ENCODE peak calls at places on chromosomes 16 and 17, in nine cellular contexts. O is AG10803; J is T-helper 2 cell treated with Interferon-gamma antibody and Interleukin-4, amounts not matched to agents 5 μg/mL and 100 μg/mL, for 36 hours; I is cardiac fibroblast; Q is mucosa of gallbladder; W is DMS153; X is endothelial cell; B is stimulated activated CD4-positive, alpha-beta T cell treated with anti-CD3 and anti-CD28 coated beads, Interleukin-1b, Interleukin-23, amount 100 ng/mL, for 24 hours; A is retina. Y is an unnamed sample.

GRCh38 chr17:50604470-50604869 is 30.2 kb upstream of the ABCC3 start:
- DNase-seq in B (no peak), X (peak; percentile 26), Q (peak; percentile 22), J (no peak), O (peak; percentile 38), I (peak; percentile 20), W (no peak), A (peak; percentile 45), Y (peak; percentile 95)

GRCh38 chr17:38704645-38705522 is at the start of gene MLLT6:
- DNase-seq in J (peak; percentile 65), X (peak; percentile 58), W (peak; percentile 33), B (peak; percentile 66), I (peak; percentile 72), O (peak; percentile 76), Q (peak; percentile 83), A (peak; percentile 82), Y (peak; percentile 94)

GRCh38 chr17:29292071-29292991 is 1.6 kb downstream of the NUFIP2 start:
- DNase-seq in O (peak; percentile 40), B (peak; percentile 32), Q (peak; percentile 60), X (peak; percentile 43), I (peak; percentile 50), A (peak; percentile 67), J (peak; percentile 47), W (no peak), Y (peak; percentile 87)

GRCh38 chr16:11047057-11047456 is 102.7 kb downstream of the CLEC16A start:
- DNase-seq in I (peak; percentile 59), O (peak; percentile 86), X (no peak), A (no peak), W (no peak), J (no peak), Q (no peak), B (no peak), Y (peak; percentile 79)

GRCh38 chr17:47853616-47854015 is 2.7 kb upstream of the SP6 start:
- DNase-seq in W (no peak), Q (no peak), O (no peak), B (no peak), A (no peak), I (no peak), J (no peak), X (no peak), Y (no peak)

GRCh38 chr16:17633146-17633966 is 162.6 kb upstream of the XYLT1 start:
- DNase-seq in X (no peak), W (no peak), B (no peak), J (no peak), O (peak; percentile 13), A (no peak), Q (no peak), I (peak; percentile 5), Y (no peak)

GRCh38 chr16:84889066-84889465 is 69.3 kb downstream of the CRISPLD2 start:
- DNase-seq in I (no peak), X (no peak), A (no peak), Q (no peak), W (no peak), O (no peak), J (no peak), B (no peak), Y (no peak)

GRCh38 chr17:35051579-35052239 is 11.8 kb downstream of the RFFL start:
- DNase-seq in J (peak; percentile 13), I (peak; percentile 18), B (no peak), O (peak; percentile 50), Q (no peak), A (no peak), W (no peak), X (no peak), Y (no peak)

GRCh38 chr16:82007189-82007588 is 4.1 kb downstream of the SDR42E1 start:
- DNase-seq in X (no peak), A (no peak), O (no peak), W (no peak), B (no peak), J (no peak), Q (no peak), I (no peak), Y (no peak)

GRCh38 chr16:2498531-2499253 is 15.1 kb upstream of the ATP6V0C start:
- DNase-seq in X (no peak), W (no peak), Q (no peak), J (no peak), O (no peak), I (no peak), B (no peak), A (no peak), Y (no peak)

GRCh38 chr17:77701996-77702395 is 256.5 kb upstream of the TNRC6C start:
- DNase-seq in W (no peak), X (no peak), I (no peak), A (no peak), B (no peak), O (no peak), J (no peak), Q (no peak), Y (no peak)

GRCh38 chr17:64024215-64024654 is 3.8 kb upstream of the ICAM2 start:
- DNase-seq in A (no peak), I (no peak), X (no peak), W (no peak), B (no peak), J (no peak), Q (no peak), O (no peak), Y (no peak)